ENCODE peak calls at places on chromosomes 16 and 17, in nine cellular contexts. A is tibial nerve, Z is kidney epithelial cell, P is fibroblast of pulmonary artery, M is fibroblast of villous mesenchyme, C is AG04450, S is AG10803, N is neural crest cell, T is left ventricle myocardium inferior. X is an unnamed sample.

GRCh38 chr17:28622186-28622585 is 8.2 kb upstream of the RSKR start:
- DNase-seq in A (no peak), Z (no peak), P (no peak), M (no peak), C (no peak), S (no peak), N (no peak), T (no peak), X (no peak)

GRCh38 chr17:32350662-32351418 is 883 bp downstream of the ZNF207 start:
- DNase-seq in A (no peak), Z (no peak), P (peak), M (peak), C (no peak), S (peak), N (no peak), T (no peak), X (peak)

GRCh38 chr17:46138470-46138869 is 54.8 kb downstream of the KANSL1 start:
- DNase-seq in A (no peak), Z (no peak), P (no peak), M (no peak), C (no peak), S (no peak), N (no peak), T (no peak), X (no peak)

GRCh38 chr16:50309156-50309526 is 42.8 kb downstream of the ADCY7 start:
- DNase-seq in A (no peak), Z (no peak), P (no peak), M (no peak), C (no peak), S (no peak), N (no peak), T (no peak), X (no peak)

GRCh38 chr16:13919330-13919682 is 648 bp upstream of the ERCC4 start:
- DNase-seq in A (no peak), Z (no peak), P (peak), M (no peak), C (no peak), S (peak), N (no peak), T (no peak), X (no peak)

GRCh38 chr17:80274317-80274716 is 13.7 kb downstream of the RNF213 start:
- DNase-seq in A (no peak), Z (no peak), P (no peak), M (no peak), C (no peak), S (no peak), N (no peak), T (no peak), X (no peak)

GRCh38 chr16:10868089-10868488 is 8.9 kb upstream of the CIITA start:
- DNase-seq in A (no peak), Z (no peak), P (no peak), M (no peak), C (no peak), S (no peak), N (no peak), T (no peak), X (no peak)

GRCh38 chr17:50288306-50288705 is 14.0 kb downstream of the TMEM92 start:
- DNase-seq in A (no peak), Z (no peak), P (no peak), M (no peak), C (no peak), S (no peak), N (no peak), T (no peak), X (no peak)

GRCh38 chr17:2174048-2174447 is 119.1 kb downstream of the HIC1 start:
- DNase-seq in A (no peak), Z (no peak), P (peak), M (peak), C (no peak), S (no peak), N (no peak), T (no peak), X (no peak)

GRCh38 chr17:80891096-80892018 is 100.3 kb upstream of the CHMP6 start:
- DNase-seq in A (no peak), Z (peak), P (peak), M (peak), C (peak), S (peak), N (no peak), T (no peak), X (no peak)

GRCh38 chr17:2263183-2263954 is 40.2 kb downstream of the SMG6 start:
- DNase-seq in A (no peak), Z (no peak), P (peak), M (peak), C (no peak), S (no peak), N (no peak), T (no peak), X (no peak)

GRCh38 chr17:8702996-8703395 is 41.6 kb downstream of the CCDC42 start:
- DNase-seq in A (no peak), Z (no peak), P (no peak), M (no peak), C (no peak), S (no peak), N (no peak), T (no peak), X (no peak)

DNA sequence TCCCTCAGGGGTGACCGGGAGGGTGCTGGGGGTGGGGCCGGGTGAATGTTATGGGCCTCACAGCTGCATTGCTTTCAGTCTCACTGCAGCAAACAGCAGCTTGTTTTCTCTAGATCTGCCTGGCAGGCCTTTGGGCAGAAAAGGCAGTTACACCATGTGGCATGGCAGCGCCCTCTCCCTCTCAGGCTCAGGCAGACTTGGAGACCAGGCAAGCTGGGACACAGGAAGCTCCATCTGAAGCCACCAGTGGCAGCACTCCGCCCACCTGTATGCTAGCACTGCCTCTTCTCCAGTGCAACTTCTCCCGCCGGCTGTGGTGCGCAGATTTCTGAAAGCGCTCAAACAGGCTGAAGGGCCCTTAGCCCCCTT is 66.4 kb downstream of the MPRIP start:
- DNase-seq in A (no peak), Z (no peak), P (no peak), M (peak), C (no peak), S (no peak), N (no peak), T (peak), X (no peak)
- TF ChIP-seq CTCF in A (no peak), Z (no peak), P (no peak), M (no peak), C (no peak), S (no peak), N (no peak), T (no peak), X (peak)

GRCh38 chr17:63945851-63946439 is 13.8 kb upstream of the CD79B start:
- DNase-seq in A (no peak), Z (no peak), P (no peak), M (no peak), C (no peak), S (no peak), N (no peak), T (no peak), X (no peak)
- TF ChIP-seq CTCF in A (no peak), Z (no peak), P (no peak), M (no peak), C (no peak), S (no peak), N (no peak), T (no peak), X (no peak)

DNA sequence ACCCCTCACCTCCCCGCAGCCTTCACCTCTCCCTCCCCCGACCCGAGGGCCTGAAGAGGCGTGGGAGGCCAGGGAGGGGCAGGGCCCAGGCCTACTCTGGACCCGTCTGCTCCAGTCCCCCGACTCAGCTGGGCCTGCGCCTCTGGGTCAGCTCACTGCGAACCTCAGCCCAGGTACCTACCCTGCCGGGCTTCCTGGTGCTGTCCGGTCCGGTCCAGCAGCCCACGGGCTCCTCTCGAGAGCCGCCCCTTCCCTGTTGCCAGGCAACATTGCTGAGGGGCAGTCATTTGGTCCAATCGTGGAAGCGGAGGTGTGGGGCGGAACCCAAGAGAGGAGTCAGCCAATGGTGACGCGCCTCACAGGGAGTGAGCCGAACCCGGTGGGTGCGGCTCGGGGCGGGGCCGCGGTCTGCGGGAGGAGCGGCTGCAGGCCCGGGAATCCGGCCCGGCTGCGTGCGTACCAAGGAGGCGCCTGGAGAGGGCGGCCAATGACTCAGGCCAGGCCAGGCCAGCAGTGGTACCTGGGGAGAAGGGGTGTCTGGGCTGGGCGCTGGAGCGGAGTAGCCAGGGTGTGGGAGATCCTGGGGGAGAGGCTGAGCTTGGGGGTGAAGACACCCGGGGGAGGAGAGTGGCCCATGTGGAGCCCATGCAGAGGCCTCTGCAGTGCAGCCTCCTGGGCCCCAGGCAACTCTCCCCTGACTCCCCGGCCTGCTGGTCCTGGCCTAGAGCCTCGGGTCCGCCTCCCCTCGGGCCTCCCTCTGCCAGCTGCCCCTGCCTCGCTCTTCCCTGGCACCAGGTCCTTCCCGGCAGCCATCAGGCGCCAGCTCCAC is at the start of gene MEAK7:
- DNase-seq in A (peak), Z (peak), P (peak), M (peak), C (peak), S (peak), N (peak), T (peak), X (peak)
- TF ChIP-seq CTCF in A (no peak), Z (no peak), P (no peak), M (peak), C (peak), S (no peak), N (no peak), T (no peak), X (peak)

GRCh38 chr16:73732143-73732542 is 564.5 kb upstream of the PSMD7 start:
- DNase-seq in A (no peak), Z (no peak), P (no peak), M (no peak), C (no peak), S (no peak), N (no peak), T (no peak), X (no peak)

GRCh38 chr16:73735954-73736353 is 560.7 kb upstream of the PSMD7 start:
- DNase-seq in A (no peak), Z (no peak), P (no peak), M (no peak), C (no peak), S (no peak), N (no peak), T (no peak), X (no peak)

GRCh38 chr16:73735018-73735417 is 561.6 kb upstream of the PSMD7 start:
- DNase-seq in A (no peak), Z (peak), P (peak), M (peak), C (peak), S (peak), N (no peak), T (no peak), X (no peak)

GRCh38 chr16:73732681-73733080 is 563.9 kb upstream of the PSMD7 start:
- DNase-seq in A (no peak), Z (no peak), P (no peak), M (no peak), C (no peak), S (no peak), N (no peak), T (no peak), X (no peak)

GRCh38 chr16:73730496-73731090 is 566.0 kb upstream of the PSMD7 start:
- DNase-seq in A (no peak), Z (no peak), P (no peak), M (no peak), C (no peak), S (no peak), N (no peak), T (no peak), X (no peak)
- TF ChIP-seq CTCF in A (no peak), Z (no peak), P (no peak), M (no peak), C (no peak), S (no peak), N (no peak), T (no peak), X (no peak)

DNA sequence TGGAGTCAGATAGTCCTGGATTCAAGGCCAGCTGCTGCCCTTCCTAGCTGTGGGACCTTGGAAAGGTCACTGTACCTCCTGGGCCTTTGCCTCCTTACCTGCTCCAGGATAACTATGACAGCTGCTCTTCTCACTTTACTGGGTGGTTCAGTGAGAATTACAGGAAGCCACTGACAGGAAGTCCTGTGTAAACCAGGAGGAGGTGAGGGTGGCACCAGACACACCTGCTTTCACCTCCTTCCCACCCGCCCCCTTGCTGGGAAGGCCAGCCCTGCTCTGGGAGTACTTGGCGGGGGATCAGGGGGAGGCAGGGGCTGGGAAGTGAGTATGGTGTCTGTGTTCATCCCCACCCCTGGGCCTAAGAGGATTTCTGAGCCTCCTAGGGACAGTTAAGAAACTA is 42.6 kb downstream of the CPNE2 start:
- DNase-seq in A (no peak), Z (no peak), P (no peak), M (no peak), C (no peak), S (no peak), N (no peak), T (no peak), X (no peak)
- TF ChIP-seq CTCF in A (no peak), Z (no peak), P (no peak), M (no peak), C (no peak), S (no peak), N (no peak), T (no peak), X (no peak)